ENCODE peak calls at places on chromosomes 1 and 21, in nine cellular contexts. X is transverse colon, G is A549, U is suprapubic skin, R is sigmoid colon, H is stomach, L is SK-N-SH, O is ovary, T is esophagus muscularis mucosa. E is an unnamed sample.

GRCh38 chr1:227453962-227454361 is 109.4 kb upstream of the ZNF678 start:
- DNase-seq in H (no peak), U (no peak), G (no peak), T (peak), O (no peak), X (no peak), L (peak), R (no peak), E (no peak)

GRCh38 chr1:168386949-168387586 is 106.4 kb downstream of the TBX19 start:
- DNase-seq in X (peak), O (peak), R (peak), T (no peak), H (peak), L (peak), U (no peak), G (peak), E (no peak)

GRCh38 chr21:38498057-38498833 is at the start of gene ERG:
- DNase-seq in H (no peak), R (no peak), T (peak), O (no peak), U (no peak), G (no peak), L (no peak), X (no peak), E (no peak)

GRCh38 chr1:64240209-64240608 is 36.8 kb downstream of the UBE2U start:
- DNase-seq in H (no peak), T (no peak), U (no peak), G (no peak), R (no peak), X (no peak), L (no peak), O (no peak), E (no peak)

GRCh38 chr21:43597052-43597451 is 62.2 kb downstream of the HSF2BP start:
- DNase-seq in L (no peak), X (no peak), U (no peak), T (no peak), H (no peak), O (no peak), R (no peak), G (peak), E (no peak)

GRCh38 chr1:228144213-228145049 is 4.4 kb downstream of the GUK1 start:
- DNase-seq in G (no peak), H (peak), T (no peak), R (peak), L (peak), U (peak), X (no peak), O (peak), E (peak)

GRCh38 chr1:234842726-234843641 is 233.0 kb upstream of the IRF2BP2 start:
- DNase-seq in H (no peak), U (peak), L (peak), R (no peak), T (no peak), O (no peak), X (no peak), G (no peak), E (no peak)

GRCh38 chr1:53291574-53291973 is 36.3 kb downstream of the LRP8 start:
- DNase-seq in R (no peak), U (no peak), G (peak), H (no peak), T (no peak), L (no peak), O (no peak), X (no peak), E (no peak)

GRCh38 chr1:65773391-65773790 is 19.3 kb upstream of the PDE4B start:
- DNase-seq in L (no peak), R (no peak), H (no peak), T (no peak), O (no peak), G (no peak), X (no peak), U (no peak), E (no peak)

GRCh38 chr1:94276900-94277581 is 39.7 kb upstream of the ARHGAP29 start:
- DNase-seq in U (no peak), G (no peak), R (no peak), T (no peak), O (no peak), L (no peak), X (no peak), H (no peak), E (no peak)

GRCh38 chr1:116488052-116488451 is 82.8 kb downstream of the CD58 start:
- DNase-seq in T (no peak), R (no peak), U (no peak), G (no peak), L (no peak), H (no peak), X (no peak), O (no peak), E (no peak)

GRCh38 chr1:211633523-211633843 is 41.9 kb downstream of the NEK2 start:
- DNase-seq in R (no peak), O (no peak), L (no peak), H (no peak), T (no peak), G (no peak), X (no peak), U (no peak), E (no peak)

GRCh38 chr1:230826166-230826875 is 42.0 kb downstream of the C1orf198 start:
- DNase-seq in H (no peak), G (no peak), O (no peak), T (peak), X (no peak), R (no peak), U (no peak), L (no peak), E (no peak)

GRCh38 chr1:115134850-115135484 is 45.7 kb upstream of the TSPAN2 start:
- DNase-seq in O (no peak), L (no peak), R (no peak), G (peak), T (no peak), X (no peak), U (no peak), H (no peak), E (no peak)

GRCh38 chr1:198212675-198213074 is 55.9 kb downstream of the NEK7 start:
- DNase-seq in L (no peak), G (peak), R (no peak), U (no peak), T (no peak), O (no peak), X (no peak), H (no peak), E (no peak)

GRCh38 chr1:12132078-12132477 is 34.7 kb upstream of the TNFRSF1B start:
- DNase-seq in T (no peak), R (no peak), H (no peak), U (peak), X (no peak), O (no peak), L (no peak), G (no peak), E (peak)

GRCh38 chr1:198096390-198096789 is 60.4 kb upstream of the NEK7 start:
- DNase-seq in L (no peak), X (no peak), O (no peak), R (no peak), U (no peak), H (no peak), G (no peak), T (no peak), E (no peak)

GRCh38 chr1:66168467-66168887 is 365.5 kb upstream of the SGIP1 start:
- DNase-seq in T (no peak), G (peak), O (no peak), H (no peak), L (no peak), X (no peak), R (no peak), U (no peak), E (no peak)

GRCh38 chr1:22157359-22157966 is 14.6 kb upstream of the WNT4 start:
- DNase-seq in T (no peak), H (no peak), X (no peak), R (no peak), O (no peak), G (no peak), L (no peak), U (no peak), E (no peak)

GRCh38 chr1:218642033-218642954 is 297.2 kb downstream of the TGFB2 start:
- DNase-seq in U (no peak), R (no peak), X (no peak), O (no peak), T (no peak), H (no peak), G (no peak), L (no peak), E (no peak)

GRCh38 chr21:34109075-34109474 is 35.7 kb downstream of the MRPS6 start:
- DNase-seq in G (no peak), H (no peak), X (no peak), R (no peak), O (no peak), T (no peak), U (no peak), L (no peak), E (no peak)

GRCh38 chr1:111615874-111616715 is 3.5 kb upstream of the RAP1A start:
- DNase-seq in U (no peak), T (no peak), O (no peak), L (no peak), G (no peak), R (no peak), H (no peak), X (no peak), E (no peak)

GRCh38 chr21:35139382-35139715 is 90.2 kb upstream of the RUNX1 start:
- DNase-seq in H (no peak), L (no peak), X (no peak), G (no peak), U (no peak), O (no peak), R (no peak), T (no peak), E (no peak)

GRCh38 chr1:94980049-94980908 is 53.4 kb upstream of the CNN3 start:
- DNase-seq in T (no peak), O (no peak), G (no peak), R (no peak), U (no peak), X (no peak), L (peak), H (no peak), E (no peak)

GRCh38 chr1:245580651-245581050 is 425.9 kb downstream of the KIF26B start:
- DNase-seq in H (no peak), L (no peak), O (no peak), U (no peak), T (no peak), G (no peak), R (no peak), X (no peak), E (no peak)

GRCh38 chr1:46606255-46606965 is 2.3 kb upstream of the MKNK1 start:
- DNase-seq in X (no peak), T (no peak), L (no peak), H (no peak), R (no peak), G (no peak), U (no peak), O (no peak), E (no peak)
- TF ChIP-seq EP300 in X (no peak), T (no peak), L (no peak), H (no peak), R (no peak), G (no peak), U (no peak), O (no peak), E (no peak)

DNA sequence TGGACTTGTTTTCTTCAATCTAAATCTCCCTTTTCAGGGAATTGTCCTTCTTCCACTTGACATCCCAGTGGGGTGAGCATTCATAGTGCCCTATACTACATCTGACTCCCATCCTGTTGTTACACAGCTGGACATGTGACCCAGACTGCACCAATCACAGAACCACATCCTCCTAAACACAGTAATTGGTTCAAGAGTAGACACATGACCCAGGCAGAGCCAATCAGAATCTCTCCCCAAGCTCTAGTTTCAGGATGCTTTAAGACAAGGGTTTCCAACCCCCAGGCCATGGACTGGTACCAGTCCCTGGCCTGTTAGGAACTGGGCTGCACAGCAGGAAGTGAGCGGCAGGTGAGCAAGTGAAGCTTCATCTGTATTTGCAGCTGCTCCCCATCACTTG is 5.6 kb upstream of the DDOST start:
- DNase-seq in T (no peak), L (peak), G (peak), X (no peak), U (no peak), H (no peak), R (no peak), O (no peak), E (no peak)
- TF ChIP-seq EP300 in T (no peak), L (no peak), G (no peak), X (no peak), U (no peak), H (no peak), R (no peak), O (no peak), E (no peak)

GRCh38 chr1:86502721-86503430 is 34.1 kb downstream of the CLCA1 start:
- DNase-seq in R (no peak), L (no peak), G (no peak), X (peak), H (no peak), T (no peak), U (no peak), O (peak), E (no peak)
- TF ChIP-seq EP300 in R (no peak), L (no peak), G (no peak), X (no peak), H (no peak), T (no peak), U (no peak), O (no peak), E (no peak)

GRCh38 chr1:44819257-44819593 is 10.9 kb downstream of the BTBD19 start:
- DNase-seq in O (no peak), L (no peak), X (peak), H (no peak), R (peak), G (no peak), T (no peak), U (peak), E (no peak)
- TF ChIP-seq EP300 in O (no peak), L (no peak), X (no peak), H (no peak), R (no peak), G (no peak), T (no peak), U (no peak), E (no peak)

DNA sequence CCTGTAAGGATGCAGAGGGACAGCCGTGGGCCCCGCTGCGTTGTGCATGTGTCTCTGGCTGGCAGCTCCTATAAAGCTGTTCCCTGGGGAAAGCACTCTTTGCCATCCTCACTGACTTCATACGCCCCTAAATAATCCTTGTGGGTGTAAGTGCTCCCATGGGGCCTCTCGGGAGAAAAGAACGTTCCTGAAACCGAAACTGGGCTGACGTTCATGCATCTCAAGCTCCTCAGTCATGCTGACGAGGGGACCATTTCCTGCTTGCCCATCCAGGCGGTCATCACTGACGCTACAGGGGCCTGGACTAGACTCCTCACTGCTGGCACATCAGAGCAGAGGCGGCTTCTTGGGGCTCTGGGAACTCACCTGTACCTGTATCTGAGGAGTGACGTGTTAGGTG is 73.1 kb upstream of the USP24 start:
- DNase-seq in H (no peak), T (peak), L (no peak), G (no peak), X (peak), U (no peak), R (no peak), O (no peak), E (no peak)
- TF ChIP-seq EP300 in H (no peak), T (no peak), L (no peak), G (no peak), X (peak), U (no peak), R (no peak), O (no peak), E (no peak)

GRCh38 chr1:7941437-7941793 is 776 bp upstream of the TNFRSF9 start:
- DNase-seq in O (no peak), L (no peak), X (no peak), U (no peak), T (no peak), R (no peak), G (no peak), H (no peak), E (no peak)

GRCh38 chr1:7940034-7940433 is 605 bp downstream of the TNFRSF9 start:
- DNase-seq in R (no peak), O (no peak), H (no peak), L (no peak), G (no peak), U (no peak), X (no peak), T (no peak), E (no peak)

GRCh38 chr1:7940745-7941436 is at the start of gene TNFRSF9:
- DNase-seq in L (no peak), U (no peak), H (peak), G (peak), T (no peak), X (no peak), R (no peak), O (no peak), E (no peak)

GRCh38 chr1:7943295-7943694 is 2.7 kb upstream of the TNFRSF9 start:
- DNase-seq in H (no peak), O (no peak), T (no peak), U (no peak), G (no peak), R (no peak), L (no peak), X (no peak), E (no peak)

DNA sequence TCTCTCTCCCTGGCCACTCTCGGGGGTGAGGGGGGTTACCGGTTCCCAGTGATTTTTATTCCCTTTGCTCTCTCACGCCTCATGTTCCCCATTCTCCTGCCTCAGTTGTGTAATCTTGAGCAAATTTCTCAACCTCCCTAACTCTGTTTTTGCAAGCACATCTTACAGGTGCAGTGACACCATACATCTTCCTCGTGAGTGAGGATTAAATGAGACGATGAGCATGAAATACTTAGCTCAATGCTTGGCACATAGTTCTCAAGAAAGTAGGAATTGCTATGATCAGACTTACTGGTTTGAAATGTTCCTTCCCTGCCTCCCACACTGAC is 2.0 kb upstream of the TNFRSF9 start:
- DNase-seq in H (no peak), T (no peak), R (no peak), X (no peak), O (no peak), U (no peak), G (no peak), L (no peak), E (no peak)
- TF ChIP-seq EP300 in H (no peak), T (no peak), R (no peak), X (no peak), O (no peak), U (no peak), G (no peak), L (no peak), E (no peak)

DNA sequence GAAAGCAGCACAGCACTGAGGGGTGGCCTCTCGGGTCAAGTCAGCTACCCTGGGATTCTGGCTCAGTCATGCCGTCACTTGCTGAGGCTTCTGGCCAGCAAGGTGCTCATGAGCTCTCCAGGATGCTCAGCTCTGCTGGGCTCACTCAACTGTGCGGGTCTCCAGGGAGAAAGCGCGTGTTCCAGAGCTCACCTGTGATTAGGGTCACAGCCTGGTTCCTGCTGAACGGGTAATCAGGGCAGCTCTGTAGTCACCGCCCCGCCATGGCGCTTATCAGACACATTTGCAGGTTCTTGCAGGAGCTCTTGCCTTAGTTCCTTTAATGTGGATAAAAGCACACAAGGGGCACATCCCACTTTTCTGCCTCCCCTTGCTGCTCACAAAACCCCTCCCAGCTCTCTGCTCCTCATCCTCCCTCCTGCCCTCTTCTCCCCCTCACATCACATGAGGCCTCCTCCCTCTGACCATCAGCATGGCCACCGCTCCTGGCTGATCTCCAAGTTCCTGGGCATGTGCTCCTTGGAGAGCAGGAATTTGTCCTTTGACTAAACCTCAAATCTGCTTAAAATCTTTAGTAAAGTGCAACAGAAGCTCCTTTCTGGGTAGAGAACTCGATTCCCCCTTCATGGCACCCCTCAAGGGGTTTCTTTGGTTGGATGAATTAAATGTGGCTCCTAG is 2.0 kb downstream of the PCP4 start:
- DNase-seq in R (no peak), H (no peak), L (no peak), U (no peak), G (no peak), X (no peak), O (no peak), T (no peak), E (no peak)
- TF ChIP-seq EP300 in R (no peak), H (no peak), L (no peak), U (no peak), G (no peak), X (no peak), O (no peak), T (no peak), E (no peak)

GRCh38 chr1:18343646-18344045 is 137.1 kb upstream of the KLHDC7A start:
- DNase-seq in O (no peak), G (no peak), X (no peak), R (no peak), H (no peak), U (no peak), T (no peak), L (no peak), E (no peak)

GRCh38 chr1:18342744-18343143 is 138.0 kb upstream of the KLHDC7A start:
- DNase-seq in R (no peak), H (no peak), T (no peak), U (no peak), O (no peak), X (no peak), L (no peak), G (no peak), E (no peak)

GRCh38 chr1:18340787-18341186 is 139.9 kb upstream of the KLHDC7A start:
- DNase-seq in X (no peak), O (no peak), G (no peak), L (no peak), T (no peak), R (no peak), H (no peak), U (no peak), E (no peak)

GRCh38 chr1:18340158-18340764 is 140.5 kb upstream of the KLHDC7A start:
- DNase-seq in R (no peak), T (no peak), U (no peak), H (no peak), L (no peak), O (no peak), G (no peak), X (no peak), E (no peak)

GRCh38 chr1:18341291-18342058 is 139.3 kb upstream of the KLHDC7A start:
- DNase-seq in X (no peak), H (no peak), O (no peak), G (no peak), U (no peak), T (no peak), R (no peak), L (no peak), E (no peak)
- TF ChIP-seq EP300 in X (no peak), H (no peak), O (no peak), G (no peak), U (no peak), T (no peak), R (no peak), L (no peak), E (no peak)

GRCh38 chr1:246651012-246651411 is 73.2 kb upstream of the SCCPDH start:
- DNase-seq in T (no peak), H (no peak), U (no peak), R (no peak), X (no peak), L (no peak), O (no peak), G (no peak), E (no peak)

GRCh38 chr1:246641394-246641793 is 75.1 kb downstream of the CNST start:
- DNase-seq in L (no peak), U (no peak), G (no peak), T (no peak), X (no peak), R (no peak), O (no peak), H (no peak), E (no peak)

GRCh38 chr1:246647513-246647912 is 76.7 kb upstream of the SCCPDH start:
- DNase-seq in G (no peak), T (no peak), H (no peak), R (no peak), L (no peak), O (no peak), U (no peak), X (no peak), E (no peak)

GRCh38 chr1:246642719-246643118 is 76.5 kb downstream of the CNST start:
- DNase-seq in O (no peak), H (no peak), L (no peak), R (no peak), X (no peak), U (no peak), T (no peak), G (no peak), E (no peak)

GRCh38 chr1:246647113-246647512 is 77.1 kb upstream of the SCCPDH start:
- DNase-seq in R (peak), U (no peak), L (peak), X (peak), O (no peak), H (no peak), T (no peak), G (peak), E (peak)
- TF ChIP-seq EP300 in R (no peak), U (no peak), L (no peak), X (no peak), O (no peak), H (no peak), T (no peak), G (no peak), E (peak)

E was measured in tibial nerve.